ENCODE peak calls at places on chromosomes 13 and 19, in seven cellular contexts. R is uterus, X is breast epithelium, W is cardiac muscle cell, Z is AG04450, K is A549, Y is IMR-90. U is an unnamed sample.
A peak's percentile ranks its signal among the peaks of the same experiment; 100 is the strongest.

GRCh38 chr19:37334179-37335071 is 36.5 kb upstream of the ZNF527 start:
- DNase-seq in Y (peak; percentile 86), Z (peak; percentile 56), W (peak; percentile 96), R (peak; percentile 95), K (no peak), X (peak; percentile 86), U (peak; percentile 60)

GRCh38 chr19:51689751-51690358 is 3.3 kb upstream of the SPACA6 start:
- DNase-seq in R (peak; percentile 65), X (no peak), Y (no peak), Z (no peak), K (peak; percentile 57), W (peak; percentile 85), U (no peak)

GRCh38 chr13:59364508-59365187 is 799.1 kb downstream of the DIAPH3 start:
- DNase-seq in R (no peak), Y (no peak), K (peak; percentile 1), Z (no peak), X (no peak), W (no peak), U (no peak)

GRCh38 chr13:59531571-59532091 is 632.1 kb downstream of the DIAPH3 start:
- DNase-seq in R (peak; percentile 77), X (peak; percentile 62), K (no peak), W (peak; percentile 80), Y (peak; percentile 89), Z (peak; percentile 74), U (peak; percentile 8)

GRCh38 chr13:23644527-23644926 is 74.3 kb downstream of the TNFRSF19 start:
- DNase-seq in Y (peak; percentile 86), R (no peak), K (no peak), W (no peak), X (no peak), Z (no peak), U (no peak)

GRCh38 chr19:1064661-1065605 is 2.0 kb upstream of the ARHGAP45 start:
- DNase-seq in R (no peak), W (peak; percentile 86), Y (peak; percentile 68), K (peak; percentile 44), Z (no peak), X (no peak), U (no peak)

GRCh38 chr13:64130600-64130999 is 2715.0 kb upstream of the PCDH20 start:
- DNase-seq in R (no peak), X (no peak), Y (no peak), K (no peak), Z (no peak), W (no peak), U (no peak)

GRCh38 chr13:23558675-23559536 is 11.3 kb upstream of the TNFRSF19 start:
- DNase-seq in Z (peak; percentile 58), Y (peak; percentile 92), X (no peak), W (peak; percentile 40), R (peak; percentile 51), K (peak; percentile 72), U (no peak)

GRCh38 chr19:45794627-45795026 is 2.0 kb upstream of the DMWD start:
- DNase-seq in K (no peak), X (no peak), Z (no peak), Y (no peak), W (no peak), R (no peak), U (no peak)

GRCh38 chr13:40994581-40995230 is 24.4 kb downstream of the ELF1 start:
- DNase-seq in Z (no peak), Y (no peak), K (no peak), R (no peak), W (no peak), X (no peak), U (no peak)

GRCh38 chr19:31220540-31220939 is 128.7 kb downstream of the TSHZ3 start:
- DNase-seq in Z (no peak), R (no peak), W (peak; percentile 2), K (no peak), X (no peak), Y (no peak), U (no peak)

GRCh38 chr13:63436288-63436687 is 2020.6 kb upstream of the PCDH20 start:
- DNase-seq in Z (no peak), X (no peak), Y (no peak), K (no peak), R (no peak), W (no peak), U (no peak)

GRCh38 chr19:41398603-41399002 is 985 bp downstream of the BCKDHA start:
- DNase-seq in Z (no peak), K (no peak), W (no peak), X (no peak), Y (no peak), R (no peak), U (no peak)

GRCh38 chr19:41399525-41399924 is 1.9 kb downstream of the BCKDHA start:
- DNase-seq in K (no peak), Y (no peak), Z (no peak), X (no peak), W (no peak), R (no peak), U (no peak)

GRCh38 chr19:41398042-41398403 is 405 bp downstream of the BCKDHA start:
- DNase-seq in Y (no peak), X (no peak), Z (no peak), K (no peak), R (no peak), W (no peak), U (no peak)

GRCh38 chr19:41397086-41398041 is at the start of the genes BCKDHA and EXOSC5:
- DNase-seq in Z (peak; percentile 100), K (peak; percentile 100), R (peak; percentile 100), Y (peak; percentile 100), W (peak; percentile 100), X (peak; percentile 99), U (peak; percentile 94)

DNA sequence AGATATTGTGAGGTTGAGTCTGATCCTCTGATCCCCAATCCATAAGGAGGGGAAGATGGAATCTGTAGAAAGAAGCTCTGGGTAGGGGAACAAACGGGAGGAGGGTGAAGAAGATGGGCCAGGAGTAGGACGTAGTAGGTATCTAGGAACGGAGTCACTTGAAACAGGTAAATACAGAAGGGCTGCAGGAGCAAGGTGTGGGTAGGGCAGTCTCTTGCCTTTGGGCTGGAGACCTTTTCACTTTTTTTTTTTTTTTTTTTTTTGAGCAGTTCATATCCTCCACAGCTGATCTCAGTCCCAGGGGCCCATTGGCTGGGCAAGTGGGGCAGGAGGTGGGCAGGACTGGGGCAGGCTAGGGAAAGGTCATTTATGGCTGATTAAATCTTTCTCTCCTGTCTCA is 1.5 kb downstream of the BCKDHA start:
- DNase-seq in K (no peak), W (no peak), X (no peak), Y (no peak), Z (no peak), R (no peak), U (no peak)
- H3K27ac ChIP-seq in K (no peak overlapping the region), W (no peak overlapping the region), X (no peak overlapping the region), Y (no peak overlapping the region), Z (no peak overlapping the region), R (no peak overlapping the region), U (peak overlapping the region; percentile 96)

DNA sequence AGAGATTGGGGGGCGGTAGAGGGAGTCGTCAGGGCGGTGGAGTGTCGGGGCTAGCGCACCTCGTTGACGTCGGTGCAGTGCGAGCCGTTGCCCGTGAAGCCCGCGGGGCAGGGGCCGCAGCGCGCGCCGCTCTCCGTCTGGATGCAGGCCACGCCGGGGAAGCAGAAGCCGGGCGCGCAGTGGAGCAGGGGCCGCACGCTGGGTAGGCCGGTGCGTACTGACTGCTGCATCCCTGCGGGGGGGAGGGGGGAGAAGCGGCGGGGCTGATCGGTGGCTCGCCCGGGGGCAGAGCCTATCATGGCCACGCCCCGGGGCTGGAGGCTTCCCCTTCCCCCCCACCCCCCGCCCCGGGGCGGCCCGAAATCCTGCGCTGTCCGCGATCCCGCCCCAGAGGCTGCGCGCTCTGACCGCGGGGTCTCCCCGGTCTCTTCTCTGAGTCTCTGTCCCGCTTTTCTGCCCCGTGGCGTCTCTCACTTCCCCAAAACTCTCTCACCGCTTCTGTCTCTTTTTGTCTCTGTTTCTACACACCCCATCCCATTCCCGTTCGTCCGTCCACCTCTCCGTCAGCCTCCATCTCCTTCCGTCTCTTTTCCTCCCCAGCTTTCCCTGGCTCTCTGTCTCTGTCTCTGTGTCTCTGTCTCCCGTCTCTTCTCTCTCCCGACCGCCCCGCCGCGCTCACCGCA is 1.1 kb downstream of the COMP start:
- DNase-seq in R (no peak), W (peak; percentile 32), Z (no peak), K (no peak), Y (no peak), X (no peak), U (no peak)
- H3K4me3 ChIP-seq in R (no peak overlapping the region), W (no peak overlapping the region), Z (peak overlapping the region; percentile 13), K (peak overlapping the region; percentile 31), Y (peak overlapping the region; percentile 19), X (peak overlapping the region; percentile 61), U (peak overlapping the region; percentile 59)

DNA sequence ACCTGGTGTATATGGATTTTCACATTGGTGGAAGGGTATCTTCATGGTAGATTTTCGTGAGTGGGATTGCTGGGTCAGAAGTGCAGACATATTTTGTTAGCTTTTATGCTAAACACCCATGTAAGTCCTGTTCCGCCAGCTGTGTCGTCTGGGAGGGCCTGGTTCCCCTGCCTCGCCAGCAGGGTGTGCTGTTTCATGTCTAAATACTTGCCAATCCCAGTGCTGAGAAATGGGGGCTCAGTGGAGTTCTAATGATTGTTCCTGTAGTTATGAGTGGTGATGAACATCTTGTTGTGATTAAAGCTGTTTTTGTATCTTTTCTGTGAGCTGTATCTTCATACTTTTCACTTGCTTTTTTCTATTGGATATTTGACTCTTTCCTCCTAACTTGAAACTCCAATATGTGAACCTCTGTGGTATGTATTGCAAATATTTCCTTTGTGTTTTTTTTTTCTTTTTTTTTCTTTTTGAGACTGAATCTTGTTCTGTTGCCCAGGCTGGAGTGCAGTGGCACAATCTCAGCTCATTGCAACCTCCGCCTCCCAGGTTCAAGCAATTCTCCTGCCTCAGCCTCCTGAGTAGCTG is 32.7 kb downstream of the KDM4B start:
- DNase-seq in X (no peak), Y (peak; percentile 71), K (peak; percentile 51), Z (no peak), W (no peak), R (no peak), U (no peak)
- TF ChIP-seq CTCF in X (no peak), Y (peak; percentile 62), K (peak; percentile 63), Z (peak; percentile 77), W (peak; percentile 86), R (peak; percentile 18), U (peak; percentile 51)

GRCh38 chr13:104314321-104314720 is 1248.1 kb upstream of the SLC10A2 start:
- DNase-seq in Z (no peak), K (no peak), X (no peak), Y (no peak), R (no peak), W (no peak), U (no peak)

GRCh38 chr13:104315606-104316005 is 1249.4 kb upstream of the SLC10A2 start:
- DNase-seq in W (no peak), Y (peak; percentile 97), K (no peak), X (no peak), R (no peak), Z (peak; percentile 85), U (no peak)

GRCh38 chr13:104314926-104315535 is 1248.8 kb upstream of the SLC10A2 start:
- DNase-seq in X (no peak), K (no peak), W (no peak), Z (no peak), R (no peak), Y (peak; percentile 1), U (no peak)

DNA sequence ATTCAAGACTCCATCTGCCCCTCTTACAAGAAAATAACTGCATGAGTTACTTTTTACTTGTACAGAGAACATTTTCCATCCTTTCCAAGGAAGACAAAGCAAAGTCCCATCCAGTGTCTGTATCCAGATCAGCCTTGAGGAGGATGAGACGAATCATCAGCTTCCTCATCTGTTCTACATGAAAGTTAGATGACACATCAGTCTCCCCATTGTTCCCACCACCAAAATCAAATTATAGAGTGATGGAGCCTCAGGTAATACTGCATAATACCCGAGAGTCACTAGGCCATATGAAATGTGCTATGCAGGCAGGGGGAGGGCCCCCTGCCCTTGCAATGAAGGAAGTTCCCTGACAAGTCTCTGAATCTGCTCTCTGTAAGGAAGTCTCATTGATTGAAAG is 1244.6 kb upstream of the SLC10A2 start:
- DNase-seq in Y (no peak), X (no peak), K (no peak), W (no peak), Z (no peak), R (no peak), U (no peak)
- H3K27ac ChIP-seq in Y (no peak overlapping the region), X (no peak overlapping the region), K (no peak overlapping the region), W (no peak overlapping the region), Z (no peak overlapping the region), R (no peak overlapping the region), U (no peak overlapping the region)

GRCh38 chr19:17418710-17419109 is 1.1 kb upstream of the MVB12A start:
- DNase-seq in R (no peak), W (no peak), K (no peak), Y (no peak), X (no peak), Z (no peak), U (no peak)
- H3K4me3 ChIP-seq in R (no peak overlapping the region), W (no peak overlapping the region), K (peak overlapping the region; percentile 52), Y (no peak overlapping the region), X (no peak overlapping the region), Z (no peak overlapping the region), U (no peak overlapping the region)

U was measured in esophagus squamous epithelium.